ENCODE peak calls at places on chromosomes 11 and 22, in six cellular contexts. S, B, Y, M, W and L are unnamed samples.

GRCh38 chr22:50626314-50626855 is 1.6 kb downstream of the ARSA start:
- DNase-seq in S (no peak), B (no peak), Y (no peak), M (peak; percentile 73), W (no peak), L (no peak)

GRCh38 chr11:18700375-18700774 is 1.8 kb downstream of the TMEM86A start:
- DNase-seq in S (no peak), B (no peak), Y (peak; percentile 73), M (peak; percentile 76), W (no peak), L (no peak)

GRCh38 chr11:35983965-35984364 is 40.1 kb downstream of the LDLRAD3 start:
- DNase-seq in S (no peak), B (no peak), Y (no peak), M (no peak), W (peak; percentile 44), L (no peak)

GRCh38 chr22:50129121-50129734 is 39.4 kb downstream of the MOV10L1 start:
- DNase-seq in S (peak; percentile 25), B (no peak), Y (no peak), M (no peak), W (peak; percentile 77), L (no peak)

GRCh38 chr11:47186076-47186936 is at the start of gene PACSIN3:
- DNase-seq in S (peak; percentile 78), B (peak; percentile 60), Y (peak; percentile 26), M (peak; percentile 78), W (peak; percentile 28), L (peak; percentile 87)

GRCh38 chr11:133906746-133907145 is 50.0 kb downstream of the IGSF9B start:
- DNase-seq in S (no peak), B (no peak), Y (no peak), M (no peak), W (no peak), L (no peak)

GRCh38 chr11:43327987-43328386 is 16.2 kb downstream of the API5 start:
- DNase-seq in S (peak; percentile 71), B (peak; percentile 79), Y (peak; percentile 79), M (no peak), W (peak; percentile 93), L (no peak)

GRCh38 chr11:103870821-103871309 is 165.6 kb upstream of the DDI1 start:
- DNase-seq in S (peak; percentile 22), B (peak; percentile 26), Y (no peak), M (peak; percentile 73), W (peak; percentile 19), L (no peak)

GRCh38 chr22:38751422-38752346 is 4.1 kb downstream of the SUN2 start:
- DNase-seq in S (no peak), B (no peak), Y (peak; percentile 87), M (peak; percentile 87), W (no peak), L (no peak)

GRCh38 chr22:41288245-41288946 is 2.4 kb upstream of the RANGAP1 start:
- DNase-seq in S (peak; percentile 73), B (peak; percentile 82), Y (peak; percentile 93), M (peak; percentile 50), W (peak; percentile 57), L (peak; percentile 82)

GRCh38 chr22:48222742-48223487 is 1460.5 kb downstream of the TBC1D22A start:
- DNase-seq in S (no peak), B (no peak), Y (no peak), M (no peak), W (no peak), L (no peak)

GRCh38 chr11:81579339-81579738 is 1154.3 kb downstream of the FAM181B start:
- DNase-seq in S (no peak), B (no peak), Y (no peak), M (no peak), W (no peak), L (no peak)

GRCh38 chr22:36360011-36360410 is 27.8 kb downstream of the MYH9 start:
- DNase-seq in S (no peak), B (no peak), Y (no peak), M (no peak), W (no peak), L (no peak)
- H3K9ac ChIP-seq in S (no peak overlapping the region), B (no peak overlapping the region), Y (no peak overlapping the region), M (no peak overlapping the region), W (no peak overlapping the region), L (peak overlapping the region; percentile 77)

GRCh38 chr11:120714448-120714847 is 202.9 kb downstream of the GRIK4 start:
- DNase-seq in S (no peak), B (peak; percentile 21), Y (no peak), M (no peak), W (peak; percentile 18), L (no peak)
- H3K4me1 ChIP-seq in S (peaks cover 26% of the 10 kb centered on the region), B (peaks cover 13% of the 10 kb centered on the region), Y (peaks cover 8% of the 10 kb centered on the region), M (peaks cover 3% of the 10 kb centered on the region), W (peaks cover 15% of the 10 kb centered on the region), L (peaks cover 11% of the 10 kb centered on the region)

DNA sequence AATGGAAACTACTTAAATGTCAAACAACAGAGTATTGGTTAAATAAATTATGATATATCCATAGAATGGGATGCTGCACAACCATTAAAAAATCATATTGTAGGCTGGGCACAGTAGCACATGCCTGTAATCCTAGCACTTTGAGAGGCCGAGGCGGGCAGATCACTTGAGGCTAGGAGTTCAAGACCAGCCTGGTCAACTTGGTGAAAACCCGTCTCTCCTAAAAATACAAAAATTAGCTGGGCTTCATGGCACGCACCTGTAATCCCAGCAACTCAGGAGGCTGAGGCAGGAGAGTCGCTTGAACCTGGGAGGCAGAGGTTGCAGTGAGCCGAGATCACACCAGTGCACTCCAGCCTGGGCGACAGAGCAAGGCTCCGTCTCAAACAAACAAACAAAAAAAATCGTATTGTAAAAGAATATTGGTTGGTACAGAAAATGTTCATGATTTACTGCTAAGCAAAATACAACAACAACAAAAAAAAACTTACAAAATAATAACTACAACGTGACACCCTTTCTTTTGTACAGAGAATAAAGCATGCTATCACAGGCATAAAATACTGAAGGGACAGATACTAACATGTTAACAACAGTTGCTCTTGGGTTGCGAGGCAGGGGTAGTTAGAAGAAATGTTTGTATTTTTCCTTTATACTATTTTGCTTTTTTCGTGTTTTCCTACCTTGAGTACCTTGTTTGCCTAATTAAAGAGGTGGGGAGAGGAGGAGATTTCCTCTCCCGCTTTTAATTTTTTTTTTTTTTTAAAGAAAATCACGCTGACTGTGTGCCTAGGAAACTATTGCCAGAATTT is 21.3 kb upstream of the RRAS2 start:
- DNase-seq in S (no peak), B (no peak), Y (no peak), M (no peak), W (no peak), L (no peak)
- H3K9ac ChIP-seq in S (peak overlapping the region; percentile 89), B (peak overlapping the region; percentile 70), Y (no peak overlapping the region), M (peak overlapping the region; percentile 57), W (no peak overlapping the region), L (no peak overlapping the region)

DNA sequence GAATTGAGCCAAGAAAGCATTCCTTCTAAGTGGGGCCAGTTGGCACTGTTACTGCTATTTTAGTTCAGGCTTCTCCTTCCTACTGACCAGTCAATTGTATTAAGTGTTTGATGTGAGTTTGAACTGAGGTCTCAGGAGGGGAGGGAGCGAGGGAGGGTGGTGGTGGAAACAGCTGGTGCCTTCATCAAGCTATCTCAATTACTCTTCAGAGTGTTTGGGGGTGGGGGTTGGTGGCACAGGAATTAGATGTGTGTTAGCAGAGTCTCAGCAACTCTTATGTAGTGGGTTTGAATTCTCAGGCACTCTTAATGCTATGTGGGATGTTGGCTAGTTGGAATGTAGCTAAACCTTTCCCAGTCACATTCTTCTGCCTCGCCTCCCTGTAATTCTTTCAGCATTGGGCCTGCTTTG is 14.5 kb downstream of the CTNND1 start:
- DNase-seq in S (peak; percentile 53), B (peak; percentile 60), Y (no peak), M (no peak), W (no peak), L (peak; percentile 76)
- H3K4me1 ChIP-seq in S (peaks cover 46% of the 10 kb centered on the region), B (peaks cover 61% of the 10 kb centered on the region), Y (peaks cover 70% of the 10 kb centered on the region), M (peaks cover 67% of the 10 kb centered on the region), W (peaks cover 29% of the 10 kb centered on the region), L (peaks cover 40% of the 10 kb centered on the region)

DNA sequence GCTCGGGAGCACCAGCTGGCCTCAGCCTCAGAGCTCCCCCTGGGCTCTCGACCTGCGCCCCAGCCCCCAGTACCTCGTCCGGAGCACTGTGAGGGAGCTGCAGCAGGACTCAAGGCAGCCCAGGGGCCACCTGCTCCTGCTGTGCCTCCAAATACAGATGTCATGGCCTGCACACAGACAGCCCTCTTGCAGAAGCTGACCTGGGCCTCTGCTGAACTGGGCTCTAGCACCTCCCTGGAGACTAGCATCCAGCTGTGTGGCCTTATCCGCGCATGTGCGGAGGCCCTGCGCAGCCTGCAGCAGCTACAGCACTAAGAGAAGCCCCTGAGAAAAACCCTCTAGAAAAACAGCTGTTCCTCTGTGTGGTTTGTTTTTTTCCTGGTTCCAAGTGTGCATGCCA is 918 bp upstream of the FAM89B start:
- DNase-seq in S (no peak), B (no peak), Y (no peak), M (no peak), W (no peak), L (no peak)
- H3K9ac ChIP-seq in S (peak overlapping the region; percentile 99), B (peak overlapping the region; percentile 92), Y (no peak overlapping the region), M (peak overlapping the region; percentile 94), W (no peak overlapping the region), L (no peak overlapping the region)

GRCh38 chr11:107751082-107751481 is 39.2 kb upstream of the SLN start:
- DNase-seq in S (no peak), B (no peak), Y (no peak), M (no peak), W (no peak), L (no peak)

GRCh38 chr11:107752508-107752907 is 40.7 kb upstream of the SLN start:
- DNase-seq in S (no peak), B (no peak), Y (no peak), M (no peak), W (no peak), L (no peak)

GRCh38 chr11:107757661-107758060 is 45.8 kb upstream of the SLN start:
- DNase-seq in S (no peak), B (no peak), Y (no peak), M (no peak), W (no peak), L (peak; percentile 53)

GRCh38 chr11:107752954-107753822 is 41.3 kb upstream of the SLN start:
- DNase-seq in S (no peak), B (peak; percentile 38), Y (no peak), M (no peak), W (no peak), L (no peak)

GRCh38 chr11:107756553-107756952 is 44.7 kb upstream of the SLN start:
- DNase-seq in S (no peak), B (no peak), Y (no peak), M (no peak), W (no peak), L (no peak)
- H3K4me1 ChIP-seq in S (no peaks in the 10 kb centered on the region), B (no peaks in the 10 kb centered on the region), Y (no peaks in the 10 kb centered on the region), M (no peaks in the 10 kb centered on the region), W (no peaks in the 10 kb centered on the region), L (peaks cover 3% of the 10 kb centered on the region)